ENCODE peak calls at places on chromosomes 12 and 14, in seven cellular contexts. One of them, this sample, is unnamed.

GRCh38 chr12:37546901-37547475 is 769.6 kb upstream of the ALG10B start:
- DNase-seq in IMR-90: no peak
- DNase-seq in neuronal stem cell: no peak
- DNase-seq in H1: no peak
- DNase-seq in trophoblast cell: no peak
- DNase-seq in H9: no peak
- DNase-seq in mesenchymal stem cell: no peak
- DNase-seq in this sample: no peak

GRCh38 chr12:119574255-119574654 is 19.3 kb upstream of the TMEM233 start:
- DNase-seq in H1: no peak
- DNase-seq in neuronal stem cell: no peak
- DNase-seq in IMR-90: no peak
- DNase-seq in mesenchymal stem cell: no peak
- DNase-seq in trophoblast cell: no peak
- DNase-seq in H9: no peak
- DNase-seq in this sample: no peak

GRCh38 chr12:43786899-43787693 is 19.0 kb downstream of the TWF1 start:
- DNase-seq in mesenchymal stem cell: no peak
- DNase-seq in H1: no peak
- DNase-seq in IMR-90: peak
- DNase-seq in H9: no peak
- DNase-seq in neuronal stem cell: no peak
- DNase-seq in trophoblast cell: no peak
- DNase-seq in this sample: no peak

GRCh38 chr12:68880660-68881325 is 52.2 kb downstream of the CPM start:
- DNase-seq in neuronal stem cell: no peak
- DNase-seq in trophoblast cell: no peak
- DNase-seq in mesenchymal stem cell: no peak
- DNase-seq in H9: no peak
- DNase-seq in IMR-90: no peak
- DNase-seq in H1: no peak
- DNase-seq in this sample: no peak

GRCh38 chr14:90759370-90760054 is 56.7 kb downstream of the TTC7B start:
- DNase-seq in trophoblast cell: no peak
- DNase-seq in IMR-90: no peak
- DNase-seq in H1: no peak
- DNase-seq in H9: no peak
- DNase-seq in mesenchymal stem cell: no peak
- DNase-seq in neuronal stem cell: no peak
- DNase-seq in this sample: no peak

GRCh38 chr12:104171785-104172563 is 34.0 kb upstream of the NFYB start:
- DNase-seq in neuronal stem cell: no peak
- DNase-seq in IMR-90: no peak
- DNase-seq in H9: peak
- DNase-seq in trophoblast cell: no peak
- DNase-seq in mesenchymal stem cell: peak
- DNase-seq in H1: peak
- DNase-seq in this sample: no peak

GRCh38 chr14:64201296-64201695 is 92.9 kb downstream of the ESR2 start:
- DNase-seq in mesenchymal stem cell: no peak
- DNase-seq in H9: no peak
- DNase-seq in IMR-90: no peak
- DNase-seq in neuronal stem cell: no peak
- DNase-seq in trophoblast cell: no peak
- DNase-seq in H1: no peak
- DNase-seq in this sample: no peak

GRCh38 chr14:91300283-91300841 is 55.9 kb upstream of the GPR68 start:
- DNase-seq in H9: no peak
- DNase-seq in mesenchymal stem cell: peak
- DNase-seq in neuronal stem cell: no peak
- DNase-seq in IMR-90: peak
- DNase-seq in H1: no peak
- DNase-seq in trophoblast cell: no peak
- DNase-seq in this sample: no peak

GRCh38 chr12:41466762-41467270 is 278.7 kb downstream of the PDZRN4 start:
- DNase-seq in mesenchymal stem cell: no peak
- DNase-seq in neuronal stem cell: no peak
- DNase-seq in trophoblast cell: peak
- DNase-seq in H1: no peak
- DNase-seq in H9: peak
- DNase-seq in IMR-90: no peak
- DNase-seq in this sample: peak

GRCh38 chr14:79342942-79343341 is 868.4 kb downstream of the DIO2 start:
- DNase-seq in mesenchymal stem cell: no peak
- DNase-seq in trophoblast cell: peak
- DNase-seq in IMR-90: no peak
- DNase-seq in neuronal stem cell: no peak
- DNase-seq in H1: no peak
- DNase-seq in H9: no peak
- DNase-seq in this sample: peak

GRCh38 chr14:89294872-89295271 is 122.2 kb downstream of the FOXN3 start:
- DNase-seq in neuronal stem cell: no peak
- DNase-seq in H1: no peak
- DNase-seq in IMR-90: no peak
- DNase-seq in mesenchymal stem cell: no peak
- DNase-seq in H9: no peak
- DNase-seq in trophoblast cell: no peak
- DNase-seq in this sample: no peak

GRCh38 chr14:89294060-89294459 is 123.0 kb downstream of the FOXN3 start:
- DNase-seq in IMR-90: no peak
- DNase-seq in trophoblast cell: no peak
- DNase-seq in mesenchymal stem cell: no peak
- DNase-seq in neuronal stem cell: no peak
- DNase-seq in H1: no peak
- DNase-seq in H9: no peak
- DNase-seq in this sample: no peak

GRCh38 chr14:89299587-89299986 is 117.4 kb downstream of the FOXN3 start:
- DNase-seq in H1: no peak
- DNase-seq in neuronal stem cell: no peak
- DNase-seq in H9: no peak
- DNase-seq in mesenchymal stem cell: no peak
- DNase-seq in IMR-90: no peak
- DNase-seq in trophoblast cell: no peak
- DNase-seq in this sample: no peak

GRCh38 chr14:89296281-89296745 is 120.7 kb downstream of the FOXN3 start:
- DNase-seq in mesenchymal stem cell: no peak
- DNase-seq in H1: peak
- DNase-seq in trophoblast cell: no peak
- DNase-seq in H9: peak
- DNase-seq in IMR-90: no peak
- DNase-seq in neuronal stem cell: no peak
- DNase-seq in this sample: peak

GRCh38 chr14:89298056-89298834 is 118.8 kb downstream of the FOXN3 start:
- DNase-seq in trophoblast cell: no peak
- DNase-seq in mesenchymal stem cell: no peak
- DNase-seq in H9: no peak
- DNase-seq in neuronal stem cell: no peak
- DNase-seq in IMR-90: no peak
- DNase-seq in H1: no peak
- DNase-seq in this sample: no peak
- H2BK120ac ChIP-seq in trophoblast cell: no peak
- H2BK120ac ChIP-seq in mesenchymal stem cell: no peak
- H2BK120ac ChIP-seq in H9: no peak
- H2BK120ac ChIP-seq in neuronal stem cell: no peak
- H2BK120ac ChIP-seq in IMR-90: no peak
- H2BK120ac ChIP-seq in H1: no peak
- H2BK120ac ChIP-seq in this sample: no peak

DNA sequence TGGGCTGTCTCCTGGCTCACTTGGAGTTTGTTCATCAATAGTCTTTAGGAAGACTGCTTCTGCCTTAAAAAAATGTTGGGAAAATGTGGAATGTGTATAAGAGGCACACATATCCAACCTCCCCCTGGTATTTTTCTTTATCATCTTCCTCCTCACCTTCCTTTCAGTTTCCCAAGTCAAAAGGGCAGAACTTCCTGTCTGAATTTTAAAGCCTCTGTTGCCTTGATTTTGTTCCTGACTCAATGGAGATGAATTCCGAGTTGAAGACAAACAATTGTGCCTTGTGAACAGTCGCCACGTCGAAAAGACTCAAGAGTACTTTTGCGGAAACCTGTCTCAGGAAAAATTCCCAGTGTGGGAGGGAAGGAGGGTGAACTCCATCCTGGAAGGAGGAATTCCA is 50.3 kb upstream of the ELK3 start:
- DNase-seq in neuronal stem cell: no peak
- DNase-seq in trophoblast cell: no peak
- DNase-seq in H9: no peak
- DNase-seq in IMR-90: no peak
- DNase-seq in mesenchymal stem cell: no peak
- DNase-seq in H1: no peak
- DNase-seq in this sample: no peak
- H2BK120ac ChIP-seq in neuronal stem cell: no peak
- H2BK120ac ChIP-seq in trophoblast cell: no peak
- H2BK120ac ChIP-seq in H9: no peak
- H2BK120ac ChIP-seq in IMR-90: no peak
- H2BK120ac ChIP-seq in mesenchymal stem cell: no peak
- H2BK120ac ChIP-seq in H1: no peak
- H2BK120ac ChIP-seq in this sample: no peak

DNA sequence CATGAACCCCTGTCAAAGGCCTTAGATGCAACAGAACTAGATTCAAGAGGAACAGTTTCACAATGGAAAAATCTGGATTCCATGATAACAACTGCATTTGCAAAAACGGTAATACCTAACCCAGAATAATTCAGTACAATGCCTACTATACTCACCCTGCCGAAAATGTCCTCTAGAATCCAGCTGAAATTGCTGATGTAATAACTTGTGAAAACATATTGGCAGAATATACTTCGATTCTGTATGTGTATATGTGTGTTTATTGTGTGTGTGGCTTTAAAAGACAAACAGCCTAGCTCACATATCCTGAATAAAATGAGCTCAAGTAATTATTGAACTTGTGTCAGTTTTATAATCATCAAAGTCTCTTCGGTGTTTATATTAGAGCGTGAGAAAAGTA is 46.0 kb downstream of the PHLDA1 start:
- DNase-seq in mesenchymal stem cell: no peak
- DNase-seq in trophoblast cell: no peak
- DNase-seq in IMR-90: no peak
- DNase-seq in H1: no peak
- DNase-seq in H9: no peak
- DNase-seq in neuronal stem cell: no peak
- DNase-seq in this sample: no peak
- H2BK120ac ChIP-seq in mesenchymal stem cell: no peak
- H2BK120ac ChIP-seq in trophoblast cell: no peak
- H2BK120ac ChIP-seq in IMR-90: peak
- H2BK120ac ChIP-seq in H1: no peak
- H2BK120ac ChIP-seq in H9: no peak
- H2BK120ac ChIP-seq in neuronal stem cell: no peak
- H2BK120ac ChIP-seq in this sample: no peak

GRCh38 chr14:68442828-68443460 is 349.9 kb downstream of the ZFP36L1 start:
- DNase-seq in mesenchymal stem cell: peak
- DNase-seq in H9: no peak
- DNase-seq in neuronal stem cell: no peak
- DNase-seq in H1: no peak
- DNase-seq in IMR-90: peak
- DNase-seq in trophoblast cell: no peak
- DNase-seq in this sample: no peak
- H2BK120ac ChIP-seq in mesenchymal stem cell: no peak
- H2BK120ac ChIP-seq in H9: no peak
- H2BK120ac ChIP-seq in neuronal stem cell: no peak
- H2BK120ac ChIP-seq in H1: no peak
- H2BK120ac ChIP-seq in IMR-90: no peak
- H2BK120ac ChIP-seq in trophoblast cell: no peak
- H2BK120ac ChIP-seq in this sample: no peak

GRCh38 chr12:112826011-112826410 is 34.5 kb downstream of the RPH3A start:
- DNase-seq in H1: no peak
- DNase-seq in mesenchymal stem cell: no peak
- DNase-seq in IMR-90: no peak
- DNase-seq in H9: no peak
- DNase-seq in trophoblast cell: no peak
- DNase-seq in neuronal stem cell: no peak
- DNase-seq in this sample: no peak

GRCh38 chr12:112823582-112824149 is 32.1 kb downstream of the RPH3A start:
- DNase-seq in trophoblast cell: no peak
- DNase-seq in mesenchymal stem cell: no peak
- DNase-seq in H9: no peak
- DNase-seq in H1: no peak
- DNase-seq in IMR-90: no peak
- DNase-seq in neuronal stem cell: no peak
- DNase-seq in this sample: peak

GRCh38 chr12:112822056-112822455 is 30.5 kb downstream of the RPH3A start:
- DNase-seq in trophoblast cell: no peak
- DNase-seq in H1: no peak
- DNase-seq in neuronal stem cell: no peak
- DNase-seq in H9: peak
- DNase-seq in mesenchymal stem cell: no peak
- DNase-seq in IMR-90: no peak
- DNase-seq in this sample: no peak

GRCh38 chr12:112824701-112825100 is 33.2 kb downstream of the RPH3A start:
- DNase-seq in trophoblast cell: no peak
- DNase-seq in H9: no peak
- DNase-seq in mesenchymal stem cell: no peak
- DNase-seq in neuronal stem cell: no peak
- DNase-seq in H1: no peak
- DNase-seq in IMR-90: no peak
- DNase-seq in this sample: peak

DNA sequence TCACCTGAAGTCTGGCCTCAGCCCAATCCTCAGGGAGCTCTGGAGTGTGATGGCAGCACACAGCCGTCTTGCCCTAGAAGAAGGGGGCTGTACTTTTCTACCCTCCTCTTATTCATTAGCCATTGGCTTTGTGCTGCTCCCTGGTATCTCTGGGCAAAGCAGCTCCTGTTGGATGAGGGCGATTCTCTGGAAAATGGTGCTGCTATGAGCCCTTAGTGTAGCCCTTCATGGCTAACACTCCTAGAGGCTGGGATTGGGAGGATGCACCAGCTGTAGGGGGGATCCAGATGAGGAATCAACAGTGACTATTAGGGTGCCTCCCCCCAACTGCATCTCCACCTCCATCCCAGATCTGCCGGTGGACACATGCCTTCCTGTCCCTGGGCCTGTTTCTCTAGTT is 32.6 kb downstream of the RPH3A start:
- DNase-seq in neuronal stem cell: no peak
- DNase-seq in H9: no peak
- DNase-seq in IMR-90: no peak
- DNase-seq in trophoblast cell: no peak
- DNase-seq in mesenchymal stem cell: no peak
- DNase-seq in H1: no peak
- DNase-seq in this sample: no peak
- H2BK120ac ChIP-seq in neuronal stem cell: no peak
- H2BK120ac ChIP-seq in H9: no peak
- H2BK120ac ChIP-seq in IMR-90: no peak
- H2BK120ac ChIP-seq in trophoblast cell: no peak
- H2BK120ac ChIP-seq in mesenchymal stem cell: no peak
- H2BK120ac ChIP-seq in H1: no peak
- H2BK120ac ChIP-seq in this sample: no peak

DNA sequence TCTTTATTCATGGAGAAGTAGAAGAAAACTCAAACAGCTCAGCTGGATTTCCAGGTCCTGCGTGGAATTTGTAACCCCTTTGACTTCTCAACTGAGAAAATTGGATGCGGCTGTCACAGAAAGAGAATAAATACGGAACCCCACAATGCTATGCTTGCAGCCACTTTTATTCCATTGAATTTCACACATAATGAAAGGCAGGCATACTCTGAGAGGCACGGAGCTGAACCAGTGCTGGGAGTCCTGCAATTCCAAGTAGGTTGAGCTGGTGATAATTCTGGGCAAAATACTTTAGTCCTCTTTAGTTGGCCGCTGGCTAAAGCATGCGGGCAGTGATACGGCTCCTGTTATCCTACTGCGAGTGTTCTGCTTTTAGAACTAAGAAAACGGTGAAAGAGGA is 16.8 kb upstream of the WNT5B start:
- DNase-seq in H9: no peak
- DNase-seq in mesenchymal stem cell: no peak
- DNase-seq in trophoblast cell: no peak
- DNase-seq in H1: no peak
- DNase-seq in neuronal stem cell: no peak
- DNase-seq in IMR-90: no peak
- DNase-seq in this sample: no peak
- H2BK120ac ChIP-seq in H9: no peak
- H2BK120ac ChIP-seq in mesenchymal stem cell: no peak
- H2BK120ac ChIP-seq in trophoblast cell: no peak
- H2BK120ac ChIP-seq in H1: no peak
- H2BK120ac ChIP-seq in neuronal stem cell: no peak
- H2BK120ac ChIP-seq in IMR-90: peak
- H2BK120ac ChIP-seq in this sample: no peak